ENCODE peak calls at places on chromosomes 2 and 18, in four cellular contexts. L is cardiac fibroblast, F is astrocyte of the spinal cord, B is NB4. T is an unnamed sample.

GRCh38 chr2:12424820-12425219 is 291.9 kb upstream of the TRIB2 start:
- DNase-seq in L (no peak), F (peak; percentile 39), B (no peak), T (no peak)

GRCh38 chr2:135662088-135662487 is 79.6 kb upstream of the UBXN4 start:
- DNase-seq in L (peak; percentile 13), F (peak; percentile 36), B (no peak), T (no peak)

GRCh38 chr2:191222507-191222906 is 22.7 kb upstream of the MYO1B start:
- DNase-seq in L (peak; percentile 87), F (peak; percentile 67), B (peak; percentile 98), T (peak; percentile 45)

GRCh38 chr2:195601361-195601760 is 55.7 kb upstream of the SLC39A10 start:
- DNase-seq in L (no peak), F (no peak), B (no peak), T (no peak)

GRCh38 chr2:15675456-15676195 is 84.0 kb downstream of the DDX1 start:
- DNase-seq in L (peak; percentile 7), F (no peak), B (no peak), T (no peak)

GRCh38 chr2:176114120-176114929 is 2.3 kb upstream of the HOXD10 start:
- DNase-seq in L (no peak), F (no peak), B (no peak), T (no peak)

GRCh38 chr2:226671177-226671676 is 128.4 kb downstream of the IRS1 start:
- DNase-seq in L (peak; percentile 18), F (no peak), B (peak; percentile 24), T (peak; percentile 7)

GRCh38 chr18:21038201-21038600 is 73.4 kb downstream of the ROCK1 start:
- DNase-seq in L (no peak), F (no peak), B (no peak), T (no peak)

GRCh38 chr18:30455741-30456140 is 586.8 kb downstream of the DSC3 start:
- DNase-seq in L (no peak), F (no peak), B (no peak), T (no peak)

GRCh38 chr2:86249843-86250402 is 50.7 kb downstream of the MRPL35 start:
- DNase-seq in L (peak; percentile 14), F (no peak), B (no peak), T (peak; percentile 80)

GRCh38 chr2:121010998-121011397 is 274.0 kb downstream of the TFCP2L1 start:
- DNase-seq in L (no peak), F (no peak), B (no peak), T (no peak)

GRCh38 chr2:174682578-174683391 is 81.5 kb downstream of the CHRNA1 start:
- DNase-seq in L (peak; percentile 67), F (peak; percentile 58), B (peak; percentile 77), T (peak; percentile 52)

GRCh38 chr2:174259981-174260380 is 11.6 kb upstream of the OLA1 start:
- DNase-seq in L (peak; percentile 85), F (peak; percentile 63), B (peak; percentile 72), T (no peak)

GRCh38 chr2:62201307-62201706 is 5.4 kb downstream of the B3GNT2 start:
- DNase-seq in L (peak; percentile 55), F (no peak), B (no peak), T (no peak)

GRCh38 chr2:75292826-75293225 is 93.5 kb upstream of the TACR1 start:
- DNase-seq in L (peak; percentile 71), F (peak; percentile 78), B (no peak), T (no peak)

GRCh38 chr18:61503688-61504087 is 170.5 kb downstream of the CDH20 start:
- DNase-seq in L (peak; percentile 36), F (peak; percentile 1), B (no peak), T (no peak)

GRCh38 chr2:42812899-42813479 is 20.6 kb upstream of the HAAO start:
- DNase-seq in L (peak; percentile 53), F (peak; percentile 42), B (peak; percentile 42), T (no peak)

GRCh38 chr2:221467610-221468009 is 104.5 kb downstream of the EPHA4 start:
- DNase-seq in L (peak; percentile 17), F (peak; percentile 64), B (no peak), T (no peak)

GRCh38 chr18:32093523-32093922 is 1.8 kb downstream of the RNF138 start:
- DNase-seq in L (peak; percentile 16), F (no peak), B (peak; percentile 38), T (no peak)

GRCh38 chr2:98839292-98839691 is 96.7 kb downstream of the CRACDL start:
- DNase-seq in L (peak; percentile 68), F (peak; percentile 45), B (no peak), T (no peak)

GRCh38 chr2:27271631-27272340 is 3.4 kb upstream of the DNAJC5G start:
- DNase-seq in L (no peak), F (no peak), B (no peak), T (no peak)

GRCh38 chr2:200966770-200967169 is 3.3 kb upstream of the ORC2 start:
- DNase-seq in L (peak; percentile 95), F (peak; percentile 80), B (peak; percentile 90), T (peak; percentile 70)

GRCh38 chr2:88627856-88628568 is 748 bp upstream of the EIF2AK3 start:
- DNase-seq in L (peak; percentile 98), F (peak; percentile 92), B (peak; percentile 95), T (peak; percentile 95)

GRCh38 chr2:173574713-173575112 is 220.0 kb downstream of the CDCA7 start:
- DNase-seq in L (peak; percentile 50), F (peak; percentile 34), B (peak; percentile 11), T (no peak)

GRCh38 chr2:165015052-165015642 is 59.8 kb upstream of the SLC38A11 start:
- DNase-seq in L (peak; percentile 76), F (peak; percentile 64), B (peak; percentile 67), T (peak; percentile 77)

GRCh38 chr2:138294451-138294850 is 207.1 kb upstream of the SPOPL start:
- DNase-seq in L (no peak), F (no peak), B (no peak), T (no peak)

GRCh38 chr2:69767034-69767433 is 25.1 kb downstream of the ANXA4 start:
- DNase-seq in L (peak; percentile 60), F (peak; percentile 37), B (no peak), T (no peak)

GRCh38 chr2:105820691-105821090 is 76.0 kb downstream of the NCK2 start:
- DNase-seq in L (no peak), F (no peak), B (no peak), T (no peak)

GRCh38 chr18:49055787-49056186 is 105.0 kb upstream of the SMAD7 start:
- DNase-seq in L (peak; percentile 79), F (peak; percentile 67), B (peak; percentile 94), T (peak; percentile 43)

GRCh38 chr18:79765491-79766245 is 32.1 kb upstream of the KCNG2 start:
- DNase-seq in L (peak; percentile 56), F (no peak), B (no peak), T (no peak)

GRCh38 chr2:46471-47345 is at the start of gene FAM110C:
- DNase-seq in L (peak; percentile 15), F (peak; percentile 5), B (no peak), T (no peak)

DNA sequence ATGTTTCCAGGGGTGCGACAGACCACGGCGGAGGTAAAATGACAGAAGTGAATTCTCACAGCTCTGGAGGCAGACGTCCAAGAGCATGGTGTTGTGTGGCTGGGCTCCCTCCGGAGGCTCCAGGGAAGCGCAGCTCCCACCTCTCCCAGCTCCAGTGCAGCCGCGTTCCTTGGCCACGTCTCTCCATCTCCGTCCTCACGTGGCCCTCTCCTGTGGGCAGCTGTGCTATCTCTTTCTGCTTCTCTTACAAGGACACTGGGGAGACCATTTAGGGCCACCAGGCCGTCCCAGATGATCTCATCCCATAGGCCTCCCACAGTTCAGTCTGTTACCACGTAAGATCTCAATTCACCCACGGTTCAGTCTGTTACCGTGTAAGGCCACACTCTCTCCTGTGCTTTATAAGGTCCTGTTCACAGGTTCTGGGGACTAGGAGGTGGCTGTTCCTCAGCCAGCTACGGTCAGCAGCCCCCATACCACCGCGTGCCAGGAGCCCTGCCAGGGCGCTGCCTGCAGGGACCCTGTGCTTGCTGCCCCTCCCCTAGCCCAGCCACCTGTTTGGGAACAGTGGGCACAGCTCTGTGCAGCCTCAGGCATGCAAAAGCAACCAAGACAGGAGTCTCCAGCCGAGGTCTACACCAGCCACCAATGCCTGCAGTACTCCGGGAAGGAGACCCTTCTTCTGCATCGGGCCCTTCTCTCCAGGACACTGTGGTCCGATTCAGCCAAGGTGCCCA is 2.9 kb upstream of the MAB21L4 start:
- DNase-seq in L (no peak), F (no peak), B (no peak), T (no peak)
- TF ChIP-seq CTCF in L (no peak), F (no peak), B (no peak), T (no peak)

DNA sequence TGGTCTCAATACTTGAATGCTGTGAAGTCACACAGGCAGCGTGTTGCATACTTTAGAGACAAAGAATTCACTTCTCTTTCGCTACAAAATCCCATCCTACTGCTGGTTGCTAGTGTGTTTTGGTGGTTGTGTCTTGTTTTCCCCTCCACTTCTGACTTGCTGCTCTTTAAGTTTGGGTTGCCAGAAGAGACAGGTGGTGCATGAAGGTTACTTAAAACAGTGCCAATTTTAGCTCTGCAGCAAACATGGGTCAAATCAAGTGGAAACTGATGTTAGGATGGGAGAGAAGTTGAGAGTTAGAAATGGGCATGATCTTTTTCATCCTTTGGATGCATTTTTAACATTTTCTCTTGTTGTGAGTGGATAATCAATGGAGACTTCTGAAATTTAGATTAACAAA is 136.2 kb upstream of the KCNH7 start:
- DNase-seq in L (no peak), F (no peak), B (no peak), T (no peak)
- H3K4me3 ChIP-seq in L (no peak overlapping the region), F (no peak overlapping the region), B (no peak overlapping the region), T (no peak overlapping the region)

DNA sequence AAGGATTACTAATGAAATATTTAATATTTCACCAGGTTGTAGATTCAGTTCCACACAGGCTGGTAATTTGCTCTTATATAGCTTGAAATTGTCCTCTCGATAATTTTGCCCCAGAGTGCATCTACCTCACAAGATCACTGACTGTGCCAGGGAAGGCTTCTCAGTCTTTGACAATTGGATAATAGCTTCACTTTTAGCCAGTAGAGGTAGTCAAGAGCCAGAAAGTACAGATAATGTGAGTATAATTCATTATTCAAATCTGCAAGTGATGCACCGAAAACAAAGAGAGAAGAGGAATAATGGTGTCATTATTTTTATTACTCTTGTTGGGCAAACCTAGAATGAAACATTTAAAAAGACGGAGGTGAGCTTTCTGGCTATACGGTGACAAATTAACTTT is 292.8 kb downstream of the EN1 start:
- DNase-seq in L (peak; percentile 7), F (no peak), B (no peak), T (no peak)
- TF ChIP-seq CTCF in L (peak; percentile 16), F (peak; percentile 26), B (no peak), T (no peak)

GRCh38 chr2:102106133-102106556 is 36.4 kb upstream of the IL1R1 start:
- DNase-seq in L (peak; percentile 88), F (peak; percentile 75), B (no peak), T (no peak)
- H3K4me3 ChIP-seq in L (peak overlapping the region; percentile 58), F (no peak overlapping the region), B (no peak overlapping the region), T (no peak overlapping the region)

GRCh38 chr2:96945011-96945410 is 41.4 kb downstream of the FAM178B start:
- DNase-seq in L (no peak), F (no peak), B (no peak), T (no peak)
- TF ChIP-seq CTCF in L (no peak), F (no peak), B (no peak), T (no peak)